ENCODE peak calls at places on chromosome 10, in seven cellular contexts. V is kidney, H is suprapubic skin, U is heart right ventricle, Y is PC-9, I is HepG2, E is hepatocyte. C is an unnamed sample.

GRCh38 chr10:83935911-83936310 is 203.4 kb upstream of the GHITM start:
- DNase-seq in V (no peak), H (no peak), U (no peak), Y (no peak), I (no peak), E (no peak), C (no peak)

GRCh38 chr10:90779573-90779972 is 78.3 kb downstream of the HTR7 start:
- DNase-seq in V (no peak), H (no peak), U (no peak), Y (no peak), I (peak; percentile 13), E (no peak), C (no peak)

GRCh38 chr10:62817120-62817762 is 1.1 kb upstream of the EGR2 start:
- DNase-seq in V (peak; percentile 84), H (no peak), U (peak; percentile 51), Y (peak; percentile 37), I (no peak), E (peak; percentile 69), C (peak; percentile 56)

GRCh38 chr10:59674211-59674836 is 35.3 kb downstream of the SLC16A9 start:
- DNase-seq in V (no peak), H (no peak), U (no peak), Y (no peak), I (no peak), E (peak; percentile 71), C (peak; percentile 68)

GRCh38 chr10:121928528-121928884 is 675 bp upstream of the ATE1 start:
- DNase-seq in V (no peak), H (no peak), U (no peak), Y (no peak), I (no peak), E (no peak), C (peak; percentile 46)

GRCh38 chr10:128047991-128048826 is 78.0 kb downstream of the MKI67 start:
- DNase-seq in V (peak; percentile 63), H (no peak), U (no peak), Y (no peak), I (peak; percentile 45), E (peak; percentile 39), C (peak; percentile 39)

GRCh38 chr10:132107947-132108877 is 42.5 kb downstream of the JAKMIP3 start:
- DNase-seq in V (peak; percentile 29), H (no peak), U (no peak), Y (no peak), I (no peak), E (no peak), C (no peak)

GRCh38 chr10:5071411-5072198 is 22.6 kb upstream of the AKR1C3 start:
- DNase-seq in V (peak; percentile 64), H (peak; percentile 84), U (no peak), Y (peak; percentile 74), I (peak; percentile 100), E (peak; percentile 85), C (peak; percentile 61)

GRCh38 chr10:132310701-132311337 is 3.1 kb upstream of the STK32C start:
- DNase-seq in V (no peak), H (no peak), U (no peak), Y (no peak), I (no peak), E (no peak), C (no peak)

GRCh38 chr10:90674927-90675326 is 182.9 kb downstream of the HTR7 start:
- DNase-seq in V (no peak), H (no peak), U (no peak), Y (peak; percentile 2), I (no peak), E (peak; percentile 7), C (no peak)

GRCh38 chr10:70916241-70916640 is 27.9 kb upstream of the PCBD1 start:
- DNase-seq in V (peak; percentile 20), H (no peak), U (no peak), Y (no peak), I (no peak), E (no peak), C (no peak)

GRCh38 chr10:47058303-47058702 is 147.1 kb downstream of the PTPN20 start:
- DNase-seq in V (no peak), H (no peak), U (no peak), Y (no peak), I (no peak), E (no peak), C (no peak)

GRCh38 chr10:89373916-89374711 is 3.7 kb upstream of the IFIT1B start:
- DNase-seq in V (peak; percentile 87), H (peak; percentile 92), U (peak; percentile 52), Y (peak; percentile 47), I (peak; percentile 93), E (peak; percentile 69), C (peak; percentile 89)

GRCh38 chr10:5618042-5618441 is 48.4 kb downstream of the ASB13 start:
- DNase-seq in V (peak; percentile 24), H (no peak), U (no peak), Y (no peak), I (no peak), E (no peak), C (no peak)

GRCh38 chr10:100006241-100006886 is 3.4 kb downstream of the DNMBP start:
- DNase-seq in V (no peak), H (no peak), U (no peak), Y (peak; percentile 31), I (peak; percentile 57), E (peak; percentile 70), C (no peak)

GRCh38 chr10:46216003-46216634 is 70.7 kb upstream of the ANTXRL start:
- DNase-seq in V (no peak), H (peak; percentile 57), U (no peak), Y (no peak), I (no peak), E (no peak), C (peak; percentile 9)

GRCh38 chr10:119140603-119141245 is 24.8 kb downstream of the SFXN4 start:
- DNase-seq in V (no peak), H (no peak), U (no peak), Y (no peak), I (no peak), E (no peak), C (no peak)

GRCh38 chr10:19819419-19820033 is 3.3 kb downstream of the PLXDC2 start:
- DNase-seq in V (no peak), H (no peak), U (no peak), Y (no peak), I (peak; percentile 55), E (peak; percentile 56), C (peak; percentile 71)

GRCh38 chr10:107213861-107214260 is 49.4 kb upstream of the SORCS1 start:
- DNase-seq in V (no peak), H (no peak), U (no peak), Y (no peak), I (no peak), E (no peak), C (no peak)

GRCh38 chr10:110029448-110029847 is 21.7 kb downstream of the ADD3 start:
- DNase-seq in V (no peak), H (no peak), U (no peak), Y (no peak), I (no peak), E (no peak), C (no peak)

GRCh38 chr10:49082767-49083166 is 32.6 kb downstream of the VSTM4 start:
- DNase-seq in V (peak; percentile 54), H (no peak), U (no peak), Y (no peak), I (no peak), E (no peak), C (no peak)

GRCh38 chr10:56319386-56319785 is 41.7 kb downstream of the ZWINT start:
- DNase-seq in V (no peak), H (no peak), U (no peak), Y (no peak), I (no peak), E (no peak), C (no peak)

GRCh38 chr10:11684717-11685645 is 57.2 kb upstream of the ECHDC3 start:
- DNase-seq in V (peak; percentile 92), H (peak; percentile 84), U (peak; percentile 65), Y (peak; percentile 73), I (no peak), E (peak; percentile 78), C (peak; percentile 78)
- H3K4me3 ChIP-seq in V (peak overlapping the region; percentile 24), H (peak overlapping the region; percentile 37), U (peak overlapping the region; percentile 34), Y (peak overlapping the region; percentile 53), I (no peak overlapping the region), E (no peak overlapping the region), C (no peak overlapping the region)

GRCh38 chr10:88120075-88120474 is 256.6 kb downstream of the PTEN start:
- DNase-seq in V (no peak), H (no peak), U (no peak), Y (no peak), I (no peak), E (no peak), C (no peak)

GRCh38 chr10:88116491-88116890 is 253.1 kb downstream of the PTEN start:
- DNase-seq in V (no peak), H (no peak), U (no peak), Y (no peak), I (no peak), E (no peak), C (no peak)

GRCh38 chr10:88117227-88117626 is 253.8 kb downstream of the PTEN start:
- DNase-seq in V (no peak), H (no peak), U (no peak), Y (no peak), I (no peak), E (no peak), C (no peak)

GRCh38 chr10:88118769-88119559 is 255.5 kb downstream of the PTEN start:
- DNase-seq in V (no peak), H (no peak), U (no peak), Y (no peak), I (no peak), E (no peak), C (no peak)

GRCh38 chr10:88117869-88118632 is 254.6 kb downstream of the PTEN start:
- DNase-seq in V (no peak), H (no peak), U (no peak), Y (no peak), I (no peak), E (no peak), C (no peak)
- H3K4me1 ChIP-seq in V (no peaks in the 10 kb centered on the region), H (peaks cover 3% of the 10 kb centered on the region), U (peaks cover 7% of the 10 kb centered on the region), Y (no peaks in the 10 kb centered on the region), I (peaks cover 5% of the 10 kb centered on the region), E (no peaks in the 10 kb centered on the region), C (no peaks in the 10 kb centered on the region)

GRCh38 chr10:20858292-20859124 is 38.6 kb downstream of the NEBL start:
- DNase-seq in V (no peak), H (no peak), U (no peak), Y (no peak), I (peak; percentile 12), E (peak; percentile 41), C (no peak)
- TF ChIP-seq CTCF in V (no peak), H (peak; percentile 16), U (peak; percentile 62), Y (peak; percentile 73), I (peak; percentile 52), E (peak; percentile 70), C (no peak)

DNA sequence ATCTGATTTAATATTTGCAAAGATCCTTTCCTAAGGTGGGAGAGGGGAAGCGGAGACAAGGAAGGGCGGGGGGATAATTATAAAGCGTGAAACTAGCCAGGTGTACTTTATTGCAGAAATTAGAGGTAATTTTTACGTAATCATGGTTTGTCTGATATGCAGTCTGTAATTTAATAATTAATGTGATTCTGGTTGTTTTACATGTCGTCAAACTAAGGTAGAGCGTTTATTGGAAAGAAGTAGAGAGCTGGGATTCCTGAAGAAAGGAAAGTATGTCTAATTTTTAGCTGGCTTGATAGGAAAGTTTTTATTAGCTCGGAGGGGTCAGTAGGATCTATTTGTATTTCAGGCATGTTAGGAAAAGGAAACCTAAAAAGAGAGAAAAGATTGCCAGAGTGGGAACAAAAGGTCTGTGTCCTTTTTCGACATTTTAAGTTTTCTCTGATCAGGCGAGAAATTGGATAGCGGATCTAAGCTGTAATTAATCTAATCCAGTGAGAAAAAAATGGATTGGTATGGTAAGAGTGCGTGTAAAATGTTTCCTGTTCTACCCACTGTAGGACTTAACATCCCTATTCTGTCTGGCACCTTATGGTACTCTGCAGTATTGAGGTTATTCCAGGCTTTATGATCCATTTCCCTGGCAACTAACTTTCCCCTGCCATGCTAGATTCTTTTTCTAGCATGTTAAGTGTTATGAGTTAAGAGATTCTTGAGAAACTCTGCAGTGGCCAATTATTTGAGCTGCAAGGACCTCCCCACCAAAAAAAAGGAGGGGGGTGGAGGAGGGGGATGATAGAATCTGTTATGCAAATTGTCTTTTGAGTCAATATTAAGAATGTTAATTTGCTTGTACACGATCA is 1.4 kb downstream of the CELF2 start:
- DNase-seq in V (no peak), H (no peak), U (no peak), Y (no peak), I (no peak), E (no peak), C (no peak)
- H3K4me3 ChIP-seq in V (no peak overlapping the region), H (peak overlapping the region; percentile 91), U (peak overlapping the region; percentile 67), Y (no peak overlapping the region), I (no peak overlapping the region), E (peak overlapping the region; percentile 30), C (peak overlapping the region; percentile 80)

C was measured in colonic mucosa.